ENCODE peak calls at places on chromosomes 16 and 17, in eight cellular contexts. W is cardiac muscle cell, M is neural progenitor cell, X is heart left ventricle, D is tibial nerve, E is A549, Y is suprapubic skin, R is thoracic aorta. U is an unnamed sample.

GRCh38 chr16:54026456-54026855 is 260.1 kb downstream of the IRX3 start:
- DNase-seq in W (no peak), M (no peak), X (no peak), D (no peak), E (no peak), Y (no peak), R (no peak), U (no peak)

GRCh38 chr17:72049914-72050313 is 70.9 kb upstream of the SOX9 start:
- DNase-seq in W (no peak), M (no peak), X (no peak), D (no peak), E (no peak), Y (no peak), R (no peak), U (no peak)

GRCh38 chr16:85491798-85492616 is 121.1 kb upstream of the GSE1 start:
- DNase-seq in W (peak), M (no peak), X (peak), D (no peak), E (no peak), Y (peak), R (peak), U (peak)

GRCh38 chr16:50133214-50133613 is 19.9 kb upstream of the TENT4B start:
- DNase-seq in W (no peak), M (no peak), X (no peak), D (no peak), E (no peak), Y (no peak), R (no peak), U (no peak)

GRCh38 chr16:15611610-15612009 is 31.3 kb downstream of the MARF1 start:
- DNase-seq in W (no peak), M (no peak), X (no peak), D (no peak), E (no peak), Y (no peak), R (no peak), U (no peak)

GRCh38 chr16:68396481-68396880 is 51.8 kb downstream of the SMPD3 start:
- DNase-seq in W (peak), M (peak), X (peak), D (no peak), E (peak), Y (no peak), R (no peak), U (peak)

GRCh38 chr16:89370081-89370511 is 120.3 kb downstream of the ANKRD11 start:
- DNase-seq in W (no peak), M (no peak), X (no peak), D (no peak), E (no peak), Y (no peak), R (no peak), U (no peak)

GRCh38 chr17:82593590-82594087 is 54.6 kb downstream of the WDR45B start:
- DNase-seq in W (no peak), M (no peak), X (no peak), D (no peak), E (no peak), Y (no peak), R (no peak), U (no peak)

GRCh38 chr17:55500103-55500502 is 11.1 kb downstream of the SMIM36 start:
- DNase-seq in W (no peak), M (peak), X (no peak), D (no peak), E (no peak), Y (no peak), R (no peak), U (no peak)

GRCh38 chr17:69175812-69176517 is 34.3 kb upstream of the ABCA6 start:
- DNase-seq in W (no peak), M (no peak), X (no peak), D (no peak), E (peak), Y (no peak), R (no peak), U (peak)

GRCh38 chr17:80942360-80943345 is 49.0 kb upstream of the CHMP6 start:
- DNase-seq in W (no peak), M (no peak), X (peak), D (peak), E (no peak), Y (peak), R (peak), U (peak)

GRCh38 chr16:53561101-53561888 is 58.3 kb upstream of the AKTIP start:
- DNase-seq in W (no peak), M (no peak), X (no peak), D (no peak), E (no peak), Y (no peak), R (no peak), U (no peak)

GRCh38 chr16:54426550-54426843 is 139.9 kb upstream of the IRX3 start:
- DNase-seq in W (peak), M (no peak), X (no peak), D (no peak), E (no peak), Y (no peak), R (no peak), U (no peak)

GRCh38 chr16:77434365-77435239 is at the start of gene ADAMTS18:
- DNase-seq in W (peak), M (peak), X (no peak), D (no peak), E (no peak), Y (no peak), R (no peak), U (no peak)

GRCh38 chr17:50675627-50676026 is 32.1 kb downstream of the ANKRD40 start:
- DNase-seq in W (no peak), M (no peak), X (no peak), D (no peak), E (no peak), Y (no peak), R (no peak), U (no peak)

GRCh38 chr16:10984509-10984908 is 40.1 kb downstream of the CLEC16A start:
- DNase-seq in W (no peak), M (no peak), X (no peak), D (no peak), E (no peak), Y (no peak), R (no peak), U (no peak)

GRCh38 chr17:58986005-58986404 is 120.7 kb downstream of the TRIM37 start:
- DNase-seq in W (no peak), M (no peak), X (no peak), D (no peak), E (no peak), Y (no peak), R (no peak), U (no peak)

GRCh38 chr17:20096430-20096829 is 87.3 kb downstream of the SPECC1 start:
- DNase-seq in W (no peak), M (no peak), X (peak), D (no peak), E (no peak), Y (no peak), R (no peak), U (no peak)

GRCh38 chr17:7993972-7994589 is 8.3 kb upstream of the GUCY2D start:
- DNase-seq in W (no peak), M (no peak), X (no peak), D (no peak), E (no peak), Y (no peak), R (no peak), U (no peak)

GRCh38 chr17:63932008-63932561 is at the start of gene CD79B:
- DNase-seq in W (no peak), M (no peak), X (no peak), D (no peak), E (no peak), Y (no peak), R (no peak), U (no peak)

GRCh38 chr16:23134274-23134673 is 15.0 kb downstream of the USP31 start:
- DNase-seq in W (no peak), M (no peak), X (no peak), D (no peak), E (no peak), Y (peak), R (no peak), U (no peak)

GRCh38 chr17:44977065-44977464 is 9.0 kb upstream of the C1QL1 start:
- DNase-seq in W (no peak), M (no peak), X (no peak), D (no peak), E (no peak), Y (no peak), R (no peak), U (no peak)
- TF ChIP-seq CTCF in W (no peak), M (no peak), X (no peak), D (no peak), E (peak), Y (no peak), R (no peak), U (no peak)

GRCh38 chr17:2056221-2057129 is 1.6 kb downstream of the HIC1 start:
- DNase-seq in W (peak), M (peak), X (peak), D (no peak), E (no peak), Y (peak), R (no peak), U (no peak)
- H3K27ac ChIP-seq in W (no peak), M (no peak), X (peak), D (peak), E (no peak), Y (peak), R (peak), U (no peak)

GRCh38 chr17:42388381-42389134 is at the start of gene STAT3:
- DNase-seq in W (peak), M (peak), X (peak), D (peak), E (peak), Y (peak), R (peak), U (peak)
- TF ChIP-seq CTCF in W (no peak), M (no peak), X (no peak), D (no peak), E (peak), Y (no peak), R (no peak), U (no peak)

DNA sequence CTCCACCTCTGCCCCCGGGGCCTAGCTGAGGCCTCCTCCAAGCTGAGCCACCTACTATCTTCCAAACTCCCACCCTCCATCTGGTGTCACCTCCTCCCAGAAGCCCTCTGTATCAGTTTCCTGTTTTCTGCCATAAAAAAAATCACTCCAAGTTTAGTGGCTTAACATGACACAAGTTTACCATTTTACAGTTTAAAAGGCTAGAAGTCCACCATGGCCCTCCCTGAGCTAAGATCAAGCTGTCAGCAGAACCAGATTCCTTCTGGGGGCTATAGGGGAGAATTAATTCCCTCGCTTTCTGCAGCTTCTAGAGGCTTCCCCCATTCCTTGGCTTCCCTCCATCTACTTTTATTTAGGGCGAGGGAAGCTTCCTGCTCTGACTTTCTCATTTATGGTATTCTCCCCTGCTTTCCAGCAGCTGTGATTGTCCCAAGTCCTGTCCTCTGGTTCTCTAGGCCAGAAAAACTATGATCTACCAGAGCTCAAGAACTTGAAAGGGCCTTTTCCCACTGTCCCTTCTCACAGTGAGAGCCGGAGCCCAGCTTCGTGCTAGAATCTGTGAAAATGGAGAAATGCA is 4.3 kb downstream of the CETP start:
- DNase-seq in W (no peak), M (no peak), X (no peak), D (no peak), E (no peak), Y (no peak), R (no peak), U (no peak)
- H3K27ac ChIP-seq in W (no peak), M (no peak), X (peak), D (peak), E (no peak), Y (no peak), R (no peak), U (peak)

DNA sequence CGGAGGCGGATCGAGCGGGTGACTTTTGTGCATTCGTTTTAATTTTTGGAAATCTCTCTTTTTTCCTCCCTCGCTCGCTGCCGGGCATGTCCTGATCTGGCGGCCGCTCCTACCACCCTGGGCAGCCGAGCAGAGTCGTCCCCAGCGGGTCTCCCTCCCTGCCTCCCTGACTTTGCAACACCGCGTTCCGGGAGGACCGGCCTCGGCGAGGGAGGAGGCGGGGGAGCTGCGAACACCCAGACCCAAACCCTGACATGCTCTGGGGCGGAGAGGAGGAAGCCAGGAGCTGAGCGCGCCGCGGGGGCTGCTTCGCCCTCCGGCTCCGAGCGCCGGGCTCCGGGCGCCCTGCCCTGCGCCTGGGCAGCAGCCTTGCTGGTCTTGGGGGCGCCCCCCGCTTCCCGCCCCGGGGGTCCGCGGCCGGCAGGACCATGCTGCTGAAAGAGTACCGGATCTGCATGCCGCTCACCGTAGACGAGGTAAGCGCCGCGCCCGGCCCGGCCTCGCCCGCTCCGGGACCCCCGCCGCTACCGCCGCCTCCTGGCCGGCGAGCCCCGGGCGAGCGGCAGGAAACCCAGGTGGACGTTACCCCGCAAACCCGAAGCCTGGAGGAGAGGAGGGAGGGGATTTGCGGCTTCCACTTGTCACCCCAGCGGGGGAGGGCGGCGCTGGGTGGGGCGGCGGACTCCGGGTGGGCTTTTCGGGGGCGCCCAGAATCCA is 804 bp downstream of the PITPNC1 start:
- DNase-seq in W (peak), M (peak), X (peak), D (no peak), E (peak), Y (peak), R (no peak), U (peak)
- TF ChIP-seq CTCF in W (peak), M (peak), X (no peak), D (peak), E (peak), Y (no peak), R (no peak), U (no peak)

GRCh38 chr16:81878529-81878928 is 99.4 kb downstream of the PLCG2 start:
- DNase-seq in W (no peak), M (no peak), X (no peak), D (no peak), E (no peak), Y (no peak), R (no peak), U (no peak)

GRCh38 chr16:81882559-81882958 is 103.5 kb downstream of the PLCG2 start:
- DNase-seq in W (no peak), M (no peak), X (no peak), D (no peak), E (no peak), Y (no peak), R (no peak), U (no peak)

GRCh38 chr16:81881228-81881627 is 102.1 kb downstream of the PLCG2 start:
- DNase-seq in W (no peak), M (no peak), X (no peak), D (no peak), E (no peak), Y (no peak), R (no peak), U (no peak)

GRCh38 chr16:81880816-81881215 is 101.7 kb downstream of the PLCG2 start:
- DNase-seq in W (no peak), M (no peak), X (no peak), D (no peak), E (no peak), Y (no peak), R (no peak), U (no peak)

GRCh38 chr16:81879625-81880024 is 100.5 kb downstream of the PLCG2 start:
- DNase-seq in W (no peak), M (peak), X (no peak), D (no peak), E (no peak), Y (no peak), R (no peak), U (no peak)
- H3K27ac ChIP-seq in W (no peak), M (no peak), X (no peak), D (no peak), E (no peak), Y (no peak), R (no peak), U (no peak)

DNA sequence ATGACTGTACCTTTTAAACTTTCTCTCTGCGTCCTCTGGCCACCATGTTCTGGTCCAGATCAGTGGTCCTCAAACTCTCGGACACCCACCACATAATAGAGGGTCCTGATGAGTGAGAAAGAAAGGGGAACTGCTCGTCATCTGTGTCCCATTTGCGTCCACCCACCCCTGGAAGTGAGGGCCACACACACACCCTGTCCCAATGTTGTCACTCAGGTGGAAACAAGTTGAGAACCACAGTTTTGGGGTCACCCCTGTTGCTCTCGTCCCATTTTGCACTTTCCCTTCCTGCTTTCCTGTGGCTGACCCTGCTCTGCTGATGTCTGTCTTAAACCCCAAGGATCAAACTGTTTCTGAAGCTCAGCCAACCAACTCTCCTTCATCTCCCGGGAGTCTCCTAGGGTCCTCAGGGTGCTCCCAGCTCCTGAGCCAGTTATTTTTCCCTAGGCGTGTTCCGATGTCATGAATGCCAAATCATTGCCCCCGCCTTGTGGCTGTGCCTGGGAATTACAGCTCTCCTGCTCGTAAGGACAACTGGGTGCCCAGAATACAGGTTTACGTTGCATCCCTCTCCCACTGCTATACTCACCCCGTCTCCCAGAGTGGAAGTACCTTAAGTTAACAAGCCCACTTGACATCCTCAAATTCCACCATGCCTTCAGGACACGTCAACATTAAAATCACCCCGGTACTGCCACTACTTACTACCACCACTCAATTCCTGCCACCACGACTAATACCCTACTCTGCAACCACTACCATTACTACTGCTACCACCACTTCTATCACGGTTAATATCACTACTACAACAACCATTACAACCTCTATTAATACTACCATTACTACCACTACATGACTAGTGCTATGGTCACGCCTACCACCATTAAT is 26.0 kb upstream of the HNF1B start:
- DNase-seq in W (peak), M (peak), X (no peak), D (peak), E (peak), Y (no peak), R (no peak), U (peak)
- TF ChIP-seq CTCF in W (peak), M (peak), X (peak), D (peak), E (peak), Y (peak), R (peak), U (peak)